ENCODE peak calls at places on chromosomes 12 and 14, in ten cellular contexts. One of them, this sample, is unnamed.

GRCh38 chr12:111807232-111807631 is 34.8 kb upstream of the MAPKAPK5 start:
- DNase-seq in tibial nerve: no peak
- DNase-seq in esophagus muscularis mucosa: no peak
- DNase-seq in body of pancreas: no peak
- DNase-seq in IMR-90: no peak
- DNase-seq in WERI-Rb-1: no peak
- DNase-seq in AG09309: no peak
- DNase-seq in OCI-LY7: no peak
- DNase-seq in endothelial cell of umbilical vein: no peak
- DNase-seq in transverse colon: peak; percentile 39
- DNase-seq in this sample: no peak

GRCh38 chr12:57797938-57798337 is 15.4 kb downstream of the TSFM start:
- DNase-seq in tibial nerve: no peak
- DNase-seq in esophagus muscularis mucosa: no peak
- DNase-seq in body of pancreas: no peak
- DNase-seq in IMR-90: no peak
- DNase-seq in WERI-Rb-1: no peak
- DNase-seq in AG09309: no peak
- DNase-seq in OCI-LY7: no peak
- DNase-seq in endothelial cell of umbilical vein: no peak
- DNase-seq in transverse colon: no peak
- DNase-seq in this sample: no peak

GRCh38 chr12:120939954-120940353 is 35.8 kb upstream of the SPPL3 start:
- DNase-seq in tibial nerve: no peak
- DNase-seq in esophagus muscularis mucosa: no peak
- DNase-seq in body of pancreas: no peak
- DNase-seq in IMR-90: no peak
- DNase-seq in WERI-Rb-1: no peak
- DNase-seq in AG09309: no peak
- DNase-seq in OCI-LY7: no peak
- DNase-seq in endothelial cell of umbilical vein: no peak
- DNase-seq in transverse colon: no peak
- DNase-seq in this sample: no peak

GRCh38 chr14:103028772-103029171 is 28.6 kb downstream of the CDC42BPB start:
- DNase-seq in tibial nerve: no peak
- DNase-seq in esophagus muscularis mucosa: no peak
- DNase-seq in body of pancreas: no peak
- DNase-seq in IMR-90: no peak
- DNase-seq in WERI-Rb-1: no peak
- DNase-seq in AG09309: no peak
- DNase-seq in OCI-LY7: no peak
- DNase-seq in endothelial cell of umbilical vein: no peak
- DNase-seq in transverse colon: no peak
- DNase-seq in this sample: no peak

GRCh38 chr12:75722714-75723200 is 211.3 kb upstream of the KRR1 start:
- DNase-seq in tibial nerve: peak; percentile 18
- DNase-seq in esophagus muscularis mucosa: no peak
- DNase-seq in body of pancreas: peak; percentile 62
- DNase-seq in IMR-90: peak; percentile 93
- DNase-seq in WERI-Rb-1: no peak
- DNase-seq in AG09309: peak; percentile 67
- DNase-seq in OCI-LY7: peak; percentile 21
- DNase-seq in endothelial cell of umbilical vein: peak; percentile 95
- DNase-seq in transverse colon: peak; percentile 31
- DNase-seq in this sample: peak; percentile 92

GRCh38 chr12:52530366-52530765 is 10.2 kb upstream of the KRT5 start:
- DNase-seq in tibial nerve: no peak
- DNase-seq in esophagus muscularis mucosa: no peak
- DNase-seq in body of pancreas: no peak
- DNase-seq in IMR-90: no peak
- DNase-seq in WERI-Rb-1: no peak
- DNase-seq in AG09309: no peak
- DNase-seq in OCI-LY7: no peak
- DNase-seq in endothelial cell of umbilical vein: no peak
- DNase-seq in transverse colon: no peak
- DNase-seq in this sample: no peak

GRCh38 chr12:108313236-108313608 is 25.9 kb downstream of the CMKLR1 start:
- DNase-seq in tibial nerve: no peak
- DNase-seq in esophagus muscularis mucosa: no peak
- DNase-seq in body of pancreas: no peak
- DNase-seq in IMR-90: no peak
- DNase-seq in WERI-Rb-1: peak; percentile 24
- DNase-seq in AG09309: no peak
- DNase-seq in OCI-LY7: no peak
- DNase-seq in endothelial cell of umbilical vein: no peak
- DNase-seq in transverse colon: no peak
- DNase-seq in this sample: no peak

GRCh38 chr12:132700212-132700913 is 10.3 kb upstream of the PGAM5 start:
- DNase-seq in tibial nerve: no peak
- DNase-seq in esophagus muscularis mucosa: no peak
- DNase-seq in body of pancreas: no peak
- DNase-seq in IMR-90: peak; percentile 35
- DNase-seq in WERI-Rb-1: no peak
- DNase-seq in AG09309: peak; percentile 3
- DNase-seq in OCI-LY7: no peak
- DNase-seq in endothelial cell of umbilical vein: peak; percentile 20
- DNase-seq in transverse colon: no peak
- DNase-seq in this sample: no peak

GRCh38 chr12:90690120-90690519 is 264.9 kb downstream of the CCER1 start:
- DNase-seq in tibial nerve: no peak
- DNase-seq in esophagus muscularis mucosa: no peak
- DNase-seq in body of pancreas: no peak
- DNase-seq in IMR-90: no peak
- DNase-seq in WERI-Rb-1: no peak
- DNase-seq in AG09309: no peak
- DNase-seq in OCI-LY7: no peak
- DNase-seq in endothelial cell of umbilical vein: no peak
- DNase-seq in transverse colon: no peak
- DNase-seq in this sample: no peak

DNA sequence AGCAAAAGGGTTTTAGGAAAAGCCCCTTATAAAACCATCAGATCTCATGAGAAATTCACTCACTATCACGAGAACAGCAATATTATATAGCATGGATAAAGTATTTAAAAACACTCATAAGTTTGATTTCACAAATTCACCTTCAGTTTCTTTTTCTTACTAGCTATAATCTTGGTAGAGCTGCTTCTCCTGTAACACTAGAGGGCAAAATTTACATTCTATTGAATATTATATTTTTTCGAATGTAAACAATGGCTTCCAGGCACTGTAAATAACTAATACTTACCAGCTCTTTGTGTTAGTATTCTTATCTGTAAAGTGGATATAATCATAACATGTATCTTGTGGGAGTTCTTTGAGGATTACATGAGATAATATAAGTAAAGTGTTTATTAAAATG is 259.6 kb downstream of the CCER1 start:
- DNase-seq in tibial nerve: no peak
- DNase-seq in esophagus muscularis mucosa: no peak
- DNase-seq in body of pancreas: no peak
- DNase-seq in IMR-90: peak; percentile 23
- DNase-seq in WERI-Rb-1: no peak
- DNase-seq in AG09309: no peak
- DNase-seq in OCI-LY7: no peak
- DNase-seq in endothelial cell of umbilical vein: peak; percentile 27
- DNase-seq in transverse colon: no peak
- DNase-seq in this sample: no peak
- TF ChIP-seq CTCF in tibial nerve: no peak
- TF ChIP-seq CTCF in esophagus muscularis mucosa: no peak
- TF ChIP-seq CTCF in body of pancreas: no peak
- TF ChIP-seq CTCF in IMR-90: peak; percentile 32
- TF ChIP-seq CTCF in WERI-Rb-1: no peak
- TF ChIP-seq CTCF in AG09309: peak; percentile 34
- TF ChIP-seq CTCF in OCI-LY7: no peak
- TF ChIP-seq CTCF in endothelial cell of umbilical vein: peak; percentile 3
- TF ChIP-seq CTCF in transverse colon: no peak
- TF ChIP-seq CTCF in this sample: no peak

GRCh38 chr14:56002316-56002715 is 115.9 kb upstream of the PELI2 start:
- DNase-seq in tibial nerve: no peak
- DNase-seq in esophagus muscularis mucosa: no peak
- DNase-seq in body of pancreas: no peak
- DNase-seq in IMR-90: peak; percentile 23
- DNase-seq in WERI-Rb-1: no peak
- DNase-seq in AG09309: peak; percentile 61
- DNase-seq in OCI-LY7: no peak
- DNase-seq in endothelial cell of umbilical vein: no peak
- DNase-seq in transverse colon: no peak
- DNase-seq in this sample: peak; percentile 46

GRCh38 chr14:56004323-56004722 is 113.9 kb upstream of the PELI2 start:
- DNase-seq in tibial nerve: no peak
- DNase-seq in esophagus muscularis mucosa: no peak
- DNase-seq in body of pancreas: no peak
- DNase-seq in IMR-90: no peak
- DNase-seq in WERI-Rb-1: no peak
- DNase-seq in AG09309: no peak
- DNase-seq in OCI-LY7: no peak
- DNase-seq in endothelial cell of umbilical vein: no peak
- DNase-seq in transverse colon: no peak
- DNase-seq in this sample: no peak

GRCh38 chr14:56004807-56005579 is 113.2 kb upstream of the PELI2 start:
- DNase-seq in tibial nerve: no peak
- DNase-seq in esophagus muscularis mucosa: no peak
- DNase-seq in body of pancreas: peak; percentile 33
- DNase-seq in IMR-90: peak; percentile 77
- DNase-seq in WERI-Rb-1: no peak
- DNase-seq in AG09309: peak; percentile 67
- DNase-seq in OCI-LY7: peak; percentile 2
- DNase-seq in endothelial cell of umbilical vein: peak; percentile 8
- DNase-seq in transverse colon: peak; percentile 69
- DNase-seq in this sample: peak; percentile 77

GRCh38 chr14:56002876-56003625 is 115.2 kb upstream of the PELI2 start:
- DNase-seq in tibial nerve: no peak
- DNase-seq in esophagus muscularis mucosa: no peak
- DNase-seq in body of pancreas: no peak
- DNase-seq in IMR-90: no peak
- DNase-seq in WERI-Rb-1: no peak
- DNase-seq in AG09309: no peak
- DNase-seq in OCI-LY7: no peak
- DNase-seq in endothelial cell of umbilical vein: no peak
- DNase-seq in transverse colon: no peak
- DNase-seq in this sample: no peak

DNA sequence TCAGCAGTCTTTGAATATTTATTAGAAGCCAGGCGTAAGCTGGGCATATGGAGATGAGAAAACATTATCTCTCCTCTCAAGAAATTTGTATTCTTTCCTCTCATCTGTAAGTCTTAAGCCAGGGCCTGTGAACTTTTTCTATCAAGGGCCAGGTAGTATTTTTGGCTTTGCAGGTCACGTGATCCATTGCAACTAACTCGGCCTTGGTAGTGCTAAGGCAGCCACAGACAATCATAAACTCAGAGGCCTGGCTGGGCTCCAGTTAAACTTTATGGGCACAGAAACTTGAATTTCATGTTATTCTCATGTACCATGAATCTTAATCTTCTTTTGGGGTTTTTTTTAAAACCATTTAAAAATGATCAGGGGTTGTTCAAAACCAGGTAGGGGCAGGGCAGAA is 117.4 kb upstream of the PELI2 start:
- DNase-seq in tibial nerve: no peak
- DNase-seq in esophagus muscularis mucosa: no peak
- DNase-seq in body of pancreas: peak; percentile 14
- DNase-seq in IMR-90: no peak
- DNase-seq in WERI-Rb-1: no peak
- DNase-seq in AG09309: no peak
- DNase-seq in OCI-LY7: no peak
- DNase-seq in endothelial cell of umbilical vein: no peak
- DNase-seq in transverse colon: no peak
- DNase-seq in this sample: no peak
- H3K4me3 ChIP-seq in tibial nerve: no peak overlapping the region
- H3K4me3 ChIP-seq in esophagus muscularis mucosa: no peak overlapping the region
- H3K4me3 ChIP-seq in body of pancreas: no peak overlapping the region
- H3K4me3 ChIP-seq in IMR-90: no peak overlapping the region
- H3K4me3 ChIP-seq in WERI-Rb-1: no peak overlapping the region
- H3K4me3 ChIP-seq in AG09309: no peak overlapping the region
- H3K4me3 ChIP-seq in OCI-LY7: no peak overlapping the region
- H3K4me3 ChIP-seq in endothelial cell of umbilical vein: no peak overlapping the region
- H3K4me3 ChIP-seq in transverse colon: no peak overlapping the region
- H3K4me3 ChIP-seq in this sample: no peak overlapping the region

DNA sequence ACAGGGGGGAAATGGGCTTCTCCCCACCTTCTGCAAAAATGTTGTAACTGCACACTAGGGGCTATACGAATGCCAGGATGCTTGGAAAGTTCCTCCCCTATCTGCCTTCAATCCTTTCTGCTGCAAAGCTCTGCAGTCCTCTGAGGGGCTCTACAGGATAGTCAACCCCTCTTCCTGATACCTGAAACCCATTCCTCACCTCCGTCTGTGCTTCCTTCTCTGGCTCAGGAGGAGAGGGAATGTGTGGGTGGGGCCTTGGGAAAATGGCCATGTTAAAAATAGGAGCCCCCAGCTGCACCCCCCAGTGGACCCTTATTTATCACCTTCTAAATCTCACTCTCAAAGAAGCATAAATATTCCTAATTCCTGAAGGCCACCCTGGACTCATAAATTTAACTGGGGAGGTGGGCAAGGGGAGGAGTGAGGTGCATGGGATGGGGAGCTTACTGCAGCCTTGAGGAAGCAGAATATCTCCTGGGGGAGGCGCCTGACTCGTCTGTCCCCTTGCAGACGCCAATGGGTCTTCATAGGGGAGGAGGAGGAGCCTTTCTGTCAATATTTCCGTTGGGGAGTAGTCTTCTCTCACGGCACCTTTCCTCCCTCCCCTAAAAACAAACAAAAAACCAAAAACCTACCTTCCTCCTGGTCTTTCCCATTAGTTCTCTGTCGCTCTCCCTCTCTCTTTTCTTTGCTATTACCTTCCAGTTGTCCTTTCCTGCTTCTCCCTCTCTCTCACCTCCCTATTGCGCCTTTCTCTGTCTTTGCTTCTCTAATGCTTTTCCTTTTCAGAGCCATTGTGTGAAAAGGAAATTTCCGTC is 6.3 kb downstream of the GPR84 start:
- DNase-seq in tibial nerve: no peak
- DNase-seq in esophagus muscularis mucosa: no peak
- DNase-seq in body of pancreas: no peak
- DNase-seq in IMR-90: no peak
- DNase-seq in WERI-Rb-1: peak; percentile 76
- DNase-seq in AG09309: no peak
- DNase-seq in OCI-LY7: peak; percentile 64
- DNase-seq in endothelial cell of umbilical vein: peak; percentile 47
- DNase-seq in transverse colon: peak; percentile 32
- DNase-seq in this sample: no peak
- TF ChIP-seq CTCF in tibial nerve: no peak
- TF ChIP-seq CTCF in esophagus muscularis mucosa: no peak
- TF ChIP-seq CTCF in body of pancreas: no peak
- TF ChIP-seq CTCF in IMR-90: no peak
- TF ChIP-seq CTCF in WERI-Rb-1: peak; percentile 21
- TF ChIP-seq CTCF in AG09309: no peak
- TF ChIP-seq CTCF in OCI-LY7: peak; percentile 32
- TF ChIP-seq CTCF in endothelial cell of umbilical vein: no peak
- TF ChIP-seq CTCF in transverse colon: no peak
- TF ChIP-seq CTCF in this sample: no peak

DNA sequence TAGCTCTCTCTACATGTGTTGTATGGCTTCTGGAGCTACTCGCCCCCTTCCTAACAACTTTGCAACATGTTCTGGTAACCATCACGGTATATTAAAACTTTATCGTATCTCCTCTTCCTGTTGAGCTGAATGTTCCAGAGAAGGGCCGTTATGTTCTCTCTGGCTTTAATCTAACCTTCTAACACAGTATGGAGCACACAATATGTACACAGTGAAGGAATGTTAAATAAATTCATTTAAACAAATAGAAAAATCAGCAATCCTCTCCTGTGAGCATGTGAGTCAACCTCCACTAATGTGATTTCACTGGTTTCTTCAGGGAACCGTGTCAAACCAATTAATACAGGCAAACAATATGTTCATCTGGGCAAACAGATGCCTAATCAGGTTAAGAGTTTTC is 319.5 kb upstream of the OR4E1 start:
- DNase-seq in tibial nerve: no peak
- DNase-seq in esophagus muscularis mucosa: no peak
- DNase-seq in body of pancreas: no peak
- DNase-seq in IMR-90: no peak
- DNase-seq in WERI-Rb-1: no peak
- DNase-seq in AG09309: no peak
- DNase-seq in OCI-LY7: no peak
- DNase-seq in endothelial cell of umbilical vein: no peak
- DNase-seq in transverse colon: no peak
- DNase-seq in this sample: no peak
- H3K4me3 ChIP-seq in tibial nerve: no peak overlapping the region
- H3K4me3 ChIP-seq in esophagus muscularis mucosa: no peak overlapping the region
- H3K4me3 ChIP-seq in body of pancreas: no peak overlapping the region
- H3K4me3 ChIP-seq in IMR-90: no peak overlapping the region
- H3K4me3 ChIP-seq in WERI-Rb-1: no peak overlapping the region
- H3K4me3 ChIP-seq in AG09309: no peak overlapping the region
- H3K4me3 ChIP-seq in OCI-LY7: no peak overlapping the region
- H3K4me3 ChIP-seq in endothelial cell of umbilical vein: no peak overlapping the region
- H3K4me3 ChIP-seq in transverse colon: no peak overlapping the region
- H3K4me3 ChIP-seq in this sample: no peak overlapping the region

This sample was measured in astrocyte of the cerebellum.